ENCODE peak calls at places on chromosomes 7 and 10, in five cellular contexts. A, X, V, F and O are unnamed samples. For H3K4me1, the result is how much of the 10 kb centered on the place peaks cover.

GRCh38 chr10:115844592-115844991 is 428.4 kb downstream of the GFRA1 start:
- DNase-seq in A (no peak), X (no peak), V (no peak), F (peak), O (peak)

GRCh38 chr7:100884741-100885439 is 4.6 kb downstream of the UFSP1 start:
- DNase-seq in A (no peak), X (no peak), V (no peak), F (no peak), O (no peak)

GRCh38 chr10:67836491-67836890 is 1.5 kb downstream of the DNAJC12 start:
- DNase-seq in A (no peak), X (no peak), V (no peak), F (no peak), O (no peak)

GRCh38 chr10:24920907-24921881 is 31.2 kb downstream of the PRTFDC1 start:
- DNase-seq in A (no peak), X (peak), V (no peak), F (peak), O (peak)

GRCh38 chr7:69635572-69636190 is 37.4 kb downstream of the AUTS2 start:
- DNase-seq in A (no peak), X (no peak), V (no peak), F (no peak), O (no peak)

GRCh38 chr7:69276011-69276729 is 322.1 kb upstream of the AUTS2 start:
- DNase-seq in A (no peak), X (no peak), V (no peak), F (no peak), O (no peak)

GRCh38 chr10:52443419-52444388 is 129.6 kb downstream of the DKK1 start:
- DNase-seq in A (no peak), X (no peak), V (peak), F (no peak), O (no peak)

GRCh38 chr10:55091691-55092328 is 290.8 kb upstream of the PCDH15 start:
- DNase-seq in A (no peak), X (no peak), V (no peak), F (no peak), O (no peak)

GRCh38 chr10:95880704-95881103 is 27.1 kb upstream of the CC2D2B start:
- DNase-seq in A (no peak), X (no peak), V (no peak), F (no peak), O (no peak)

GRCh38 chr10:95233377-95234034 is 39.5 kb downstream of the ACSM6 start:
- DNase-seq in A (no peak), X (no peak), V (no peak), F (no peak), O (no peak)

GRCh38 chr10:12243860-12244620 is 48.1 kb downstream of the CDC123 start:
- DNase-seq in A (no peak), X (no peak), V (no peak), F (no peak), O (no peak)

GRCh38 chr7:131007439-131008330 is 273.7 kb upstream of the KLF14 start:
- DNase-seq in A (peak), X (peak), V (peak), F (peak), O (peak)

GRCh38 chr7:105202561-105203130 is 186.1 kb downstream of the SRPK2 start:
- DNase-seq in A (no peak), X (no peak), V (no peak), F (no peak), O (no peak)

GRCh38 chr7:43391518-43391917 is 191.4 kb upstream of the STK17A start:
- DNase-seq in A (no peak), X (no peak), V (no peak), F (no peak), O (no peak)

GRCh38 chr10:57694956-57695605 is 572.6 kb downstream of the IPMK start:
- DNase-seq in A (no peak), X (no peak), V (no peak), F (no peak), O (no peak)

GRCh38 chr7:138890782-138891445 is 90.3 kb downstream of the KIAA1549 start:
- DNase-seq in A (peak), X (peak), V (peak), F (peak), O (peak)

GRCh38 chr10:133324198-133324792 is 12.4 kb downstream of the CALY start:
- DNase-seq in A (peak), X (peak), V (no peak), F (peak), O (peak)

GRCh38 chr10:132353456-132354355 is 21.7 kb downstream of the LRRC27 start:
- DNase-seq in A (no peak), X (no peak), V (no peak), F (no peak), O (no peak)

GRCh38 chr10:27743736-27744477 is 1.7 kb downstream of the MKX start:
- DNase-seq in A (no peak), X (peak), V (no peak), F (peak), O (no peak)

GRCh38 chr7:147298611-147299043 is 1182.0 kb downstream of the CNTNAP2 start:
- DNase-seq in A (no peak), X (no peak), V (no peak), F (no peak), O (no peak)

GRCh38 chr10:103833731-103834365 is 21.5 kb downstream of the SH3PXD2A start:
- DNase-seq in A (peak), X (peak), V (no peak), F (peak), O (peak)

GRCh38 chr10:103835121-103836045 is 20.0 kb downstream of the SH3PXD2A start:
- DNase-seq in A (peak), X (peak), V (no peak), F (peak), O (no peak)

GRCh38 chr10:103836273-103836672 is 19.1 kb downstream of the SH3PXD2A start:
- DNase-seq in A (no peak), X (no peak), V (no peak), F (no peak), O (no peak)

GRCh38 chr10:103832806-103833205 is 22.6 kb downstream of the SH3PXD2A start:
- DNase-seq in A (no peak), X (no peak), V (no peak), F (no peak), O (no peak)

DNA sequence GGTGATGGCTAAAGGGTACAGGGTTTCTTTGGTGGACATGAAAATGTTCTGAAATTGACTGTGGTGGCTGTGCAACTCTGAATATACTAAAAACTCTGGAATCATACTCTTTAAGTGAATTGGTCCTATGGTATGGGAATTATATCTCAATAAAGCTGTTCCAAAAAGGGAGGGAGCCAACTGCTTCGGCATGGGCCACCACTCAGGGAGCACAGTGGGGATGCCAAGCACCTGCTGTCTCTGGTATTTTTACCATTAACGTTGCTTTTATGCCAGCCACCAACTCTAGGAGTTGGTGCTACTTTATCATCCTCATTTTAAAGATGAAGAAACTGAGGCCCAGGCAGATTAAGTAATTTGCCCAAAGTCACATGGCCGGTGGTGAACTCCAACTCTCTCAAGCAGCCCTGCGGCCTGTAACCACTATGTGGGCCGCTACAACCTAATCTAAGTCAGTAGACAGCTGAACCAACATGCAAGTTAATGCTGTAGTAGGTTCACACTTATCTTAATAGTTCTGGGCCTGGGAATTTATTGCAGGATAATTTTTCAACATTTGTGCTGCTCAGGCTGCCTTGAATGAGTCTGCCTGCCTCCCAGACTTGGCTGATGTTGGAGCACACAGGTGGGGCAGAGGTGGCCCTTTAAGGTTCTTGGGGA is 20.8 kb downstream of the SH3PXD2A start:
- DNase-seq in A (no peak), X (no peak), V (no peak), F (no peak), O (no peak)
- H3K4me1 ChIP-seq in A (under half), X (under half), V (under half), F (under half), O (under half)

GRCh38 chr10:129193148-129193547 is 273.9 kb upstream of the MGMT start:
- DNase-seq in A (no peak), X (no peak), V (no peak), F (no peak), O (no peak)
- TF ChIP-seq CTCF in A (no peak), X (no peak), V (no peak), F (no peak), O (no peak)

DNA sequence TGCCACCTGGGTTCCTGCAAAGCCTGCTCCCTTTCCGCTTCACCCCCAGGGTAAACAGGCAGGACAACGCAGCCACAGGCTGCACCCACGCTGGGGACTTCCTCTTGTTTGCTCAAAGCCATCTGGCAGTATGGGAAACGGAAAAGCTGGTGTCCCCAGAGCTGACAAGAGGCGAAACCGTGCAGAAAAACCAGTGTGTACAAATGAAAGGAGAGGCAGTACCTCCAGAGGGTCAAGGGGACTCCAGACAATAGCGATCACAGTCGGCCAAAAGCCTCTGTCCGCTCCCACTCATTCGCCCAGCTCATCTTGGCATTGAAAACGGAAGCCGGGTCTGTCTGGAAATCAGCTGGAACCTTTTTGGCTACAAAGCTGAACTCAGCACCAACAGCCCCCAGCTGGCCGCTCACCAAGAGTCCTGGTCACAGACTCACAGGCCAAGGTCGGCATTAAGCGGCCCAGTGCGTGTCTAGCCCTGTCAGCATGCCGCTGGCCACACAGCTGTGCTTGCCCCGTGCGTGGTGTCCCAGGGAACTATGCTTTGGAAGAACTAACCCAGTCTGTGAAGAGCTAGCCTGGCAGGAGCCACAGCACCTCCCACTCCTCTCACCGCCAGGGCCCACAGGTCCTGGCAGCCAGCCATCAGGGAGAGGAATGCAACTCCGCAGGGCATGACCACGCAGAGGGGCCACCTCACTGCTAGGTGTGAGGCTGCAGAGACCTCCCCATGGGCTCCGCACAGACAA is 10.4 kb downstream of the TNS3 start:
- DNase-seq in A (peak), X (peak), V (no peak), F (peak), O (peak)
- H3K4me3 ChIP-seq in A (no peak), X (peak), V (peak), F (peak), O (peak)

GRCh38 chr10:561721-562120 is 127.7 kb downstream of the DIP2C start:
- DNase-seq in A (no peak), X (no peak), V (no peak), F (no peak), O (no peak)
- H3K4me1 ChIP-seq in A (under half), X (under half), V (under half), F (under half), O (under half)

DNA sequence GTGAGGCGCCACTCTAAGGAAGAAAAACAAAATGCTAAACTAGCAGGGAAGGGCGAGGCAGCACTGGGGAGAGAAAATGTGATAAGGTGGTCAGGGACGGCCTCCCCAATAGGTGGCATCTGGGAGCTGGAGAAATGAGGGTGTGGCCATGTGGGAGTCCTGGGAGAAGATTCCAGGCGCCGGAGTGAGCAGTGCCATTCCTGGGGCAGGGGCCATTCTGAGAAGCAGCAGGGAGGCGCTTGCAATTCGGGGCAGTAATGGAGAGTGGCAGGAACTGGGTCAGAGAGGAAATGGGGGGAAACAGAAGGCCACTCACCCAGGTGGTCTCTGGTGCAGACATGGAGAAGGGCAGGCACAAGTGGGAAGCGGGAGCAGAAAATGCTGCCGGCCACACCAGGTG is 61.8 kb upstream of the LRRC18 start:
- DNase-seq in A (no peak), X (peak), V (no peak), F (peak), O (peak)
- TF ChIP-seq CTCF in A (no peak), X (no peak), V (peak), F (no peak), O (peak)

DNA sequence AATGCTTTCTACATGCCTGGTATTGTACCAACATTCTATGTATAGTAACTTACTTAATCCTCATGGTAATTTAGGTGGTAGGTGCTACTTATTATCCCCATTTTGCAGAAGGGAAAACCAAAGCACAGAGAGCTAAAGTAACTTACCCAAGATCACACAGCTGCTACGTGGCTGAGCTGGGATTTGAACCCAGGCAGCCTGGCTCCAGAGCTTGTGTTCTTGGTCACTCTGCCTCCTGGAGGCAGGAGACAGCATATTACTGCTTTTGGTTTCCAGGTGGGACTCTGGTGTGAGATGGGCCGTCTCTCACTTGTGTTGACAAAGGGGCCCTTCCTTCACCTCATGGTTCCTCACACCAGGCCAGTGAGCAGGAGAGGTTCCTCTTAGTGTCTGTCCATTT is 79.8 kb upstream of the PPIF start:
- DNase-seq in A (no peak), X (no peak), V (no peak), F (no peak), O (no peak)
- H3K4me3 ChIP-seq in A (no peak), X (no peak), V (no peak), F (no peak), O (no peak)

GRCh38 chr10:77941790-77942189 is 15.2 kb upstream of the DLG5 start:
- DNase-seq in A (no peak), X (no peak), V (no peak), F (no peak), O (no peak)
- H3K4me1 ChIP-seq in A (under half), X (under half), V (under half), F (under half), O (under half)